ENCODE peak calls at places on chromosomes 5 and 9, in five cellular contexts. H is suprapubic skin; J is cardiac muscle cell; Q is CD8-positive, alpha-beta T cell; W is mesothelial cell of epicardium. L is an unnamed sample.

GRCh38 chr5:90650767-90651166 is 92.2 kb downstream of the ADGRV1 start:
- DNase-seq in J (no peak), Q (no peak), H (no peak), W (no peak), L (no peak)

GRCh38 chr5:180601591-180602480 is 10.5 kb upstream of the SCGB3A1 start:
- DNase-seq in J (no peak), W (no peak), H (peak), Q (no peak), L (no peak)

GRCh38 chr5:150066901-150067396 is 19.4 kb downstream of the CSF1R start:
- DNase-seq in W (no peak), Q (no peak), J (no peak), H (no peak), L (no peak)

GRCh38 chr5:160744253-160745112 is 107.5 kb downstream of the ATP10B start:
- DNase-seq in H (no peak), J (no peak), W (no peak), Q (no peak), L (no peak)

GRCh38 chr5:180596668-180597231 is 5.5 kb upstream of the SCGB3A1 start:
- DNase-seq in Q (no peak), W (no peak), J (no peak), H (no peak), L (no peak)

GRCh38 chr5:15702102-15702501 is 202.1 kb downstream of the FBXL7 start:
- DNase-seq in J (no peak), H (no peak), Q (no peak), W (no peak), L (no peak)

GRCh38 chr9:105969672-105970071 is 275.3 kb downstream of the TMEM38B start:
- DNase-seq in Q (no peak), W (no peak), J (no peak), H (no peak), L (no peak)

GRCh38 chr9:80707120-80707519 is 982.2 kb downstream of the TLE1 start:
- DNase-seq in W (no peak), J (no peak), H (no peak), Q (no peak), L (no peak)

GRCh38 chr5:36298546-36298945 is 3.2 kb downstream of the RANBP3L start:
- DNase-seq in H (no peak), J (no peak), W (no peak), Q (no peak), L (no peak)

GRCh38 chr5:115599502-115599901 is 2.8 kb downstream of the TICAM2 start:
- DNase-seq in H (no peak), J (no peak), W (no peak), Q (no peak), L (no peak)

GRCh38 chr9:132927704-132928103 is 16.7 kb downstream of the TSC1 start:
- DNase-seq in H (no peak), W (no peak), J (no peak), Q (no peak), L (no peak)

GRCh38 chr5:38536968-38537367 is 19.5 kb downstream of the LIFR start:
- DNase-seq in Q (no peak), J (no peak), H (no peak), W (no peak), L (no peak)

GRCh38 chr5:96852769-96853168 is 23.5 kb upstream of the ERAP2 start:
- DNase-seq in J (no peak), Q (no peak), H (no peak), W (no peak), L (no peak)

GRCh38 chr5:138724470-138725146 is 28.6 kb upstream of the CTNNA1 start:
- DNase-seq in H (peak), W (no peak), Q (no peak), J (no peak), L (no peak)

GRCh38 chr9:70411141-70411929 is 3.1 kb downstream of the KLF9 start:
- DNase-seq in Q (peak), W (no peak), H (peak), J (peak), L (no peak)

GRCh38 chr9:3401556-3401955 is 124.2 kb downstream of the RFX3 start:
- DNase-seq in J (no peak), H (no peak), W (no peak), Q (no peak), L (no peak)

GRCh38 chr9:133147412-133148271 is 16.1 kb downstream of the GBGT1 start:
- DNase-seq in Q (peak), J (peak), W (no peak), H (peak), L (peak)

GRCh38 chr5:178831049-178831448 is 28.7 kb upstream of the ZNF354B start:
- DNase-seq in W (no peak), J (no peak), H (no peak), Q (no peak), L (no peak)

GRCh38 chr9:97694768-97695167 is 2.4 kb downstream of the XPA start:
- DNase-seq in H (no peak), Q (no peak), J (no peak), W (no peak), L (no peak)

GRCh38 chr9:4639420-4639819 is 22.7 kb upstream of the PLPP6 start:
- DNase-seq in Q (no peak), H (no peak), J (no peak), W (no peak), L (no peak)

GRCh38 chr5:62585751-62586150 is 7.1 kb downstream of the LRRC70 start:
- DNase-seq in H (no peak), Q (no peak), W (no peak), J (no peak), L (no peak)

GRCh38 chr9:79233542-79233941 is 338.2 kb upstream of the TLE4 start:
- DNase-seq in H (no peak), Q (no peak), J (no peak), W (no peak), L (no peak)

GRCh38 chr5:100799166-100799565 is 103.9 kb downstream of the ST8SIA4 start:
- DNase-seq in J (no peak), H (no peak), Q (no peak), W (no peak), L (no peak)

GRCh38 chr5:53425598-53426516 is 54.6 kb upstream of the FST start:
- DNase-seq in J (peak), W (no peak), Q (no peak), H (no peak), L (no peak)

GRCh38 chr5:101306391-101307137 is 403.5 kb upstream of the ST8SIA4 start:
- DNase-seq in J (no peak), Q (no peak), H (no peak), W (no peak), L (no peak)

GRCh38 chr9:27787941-27788340 is 214.7 kb upstream of the C9orf72 start:
- DNase-seq in Q (no peak), J (no peak), W (no peak), H (no peak), L (no peak)

GRCh38 chr5:57677235-57677634 is 194.6 kb upstream of the ACTBL2 start:
- DNase-seq in Q (no peak), H (no peak), W (no peak), J (no peak), L (no peak)

GRCh38 chr9:1639166-1639565 is 376.0 kb upstream of the SMARCA2 start:
- DNase-seq in H (no peak), W (no peak), J (no peak), Q (no peak), L (no peak)

GRCh38 chr9:98327249-98327561 is 71.8 kb upstream of the TBC1D2 start:
- DNase-seq in J (no peak), Q (no peak), H (no peak), W (no peak), L (no peak)

GRCh38 chr9:27400334-27400875 is 103.5 kb upstream of the EQTN start:
- DNase-seq in Q (no peak), J (no peak), W (no peak), H (no peak), L (no peak)

GRCh38 chr5:172646716-172647285 is 5.7 kb downstream of the NEURL1B start:
- DNase-seq in J (peak), H (no peak), Q (no peak), W (no peak), L (no peak)

GRCh38 chr5:56522972-56523371 is 289.8 kb upstream of the ANKRD55 start:
- DNase-seq in J (no peak), W (no peak), Q (no peak), H (no peak), L (no peak)

GRCh38 chr9:95756101-95756500 is 119.4 kb upstream of the ERCC6L2 start:
- DNase-seq in H (no peak), W (no peak), Q (no peak), J (no peak), L (no peak)
- TF ChIP-seq CTCF in H (no peak), W (no peak), Q (no peak), J (no peak), L (no peak)

GRCh38 chr5:176677209-176677931 is 30.1 kb downstream of the TSPAN17 start:
- DNase-seq in Q (no peak), W (no peak), H (no peak), J (no peak), L (no peak)

GRCh38 chr5:176676361-176676824 is 29.1 kb downstream of the TSPAN17 start:
- DNase-seq in H (no peak), W (no peak), J (peak), Q (no peak), L (no peak)

GRCh38 chr5:176673651-176674583 is 26.6 kb downstream of the TSPAN17 start:
- DNase-seq in H (no peak), J (no peak), Q (no peak), W (no peak), L (no peak)

GRCh38 chr5:176674799-176675198 is 27.5 kb downstream of the TSPAN17 start:
- DNase-seq in H (no peak), Q (no peak), J (no peak), W (no peak), L (no peak)

GRCh38 chr5:176675676-176676360 is 28.5 kb downstream of the TSPAN17 start:
- DNase-seq in H (no peak), Q (no peak), W (no peak), J (peak), L (no peak)
- TF ChIP-seq CTCF in H (peak), Q (no peak), W (peak), J (peak), L (no peak)

GRCh38 chr5:166341708-166342329 is 1949.6 kb upstream of the WWC1 start:
- DNase-seq in H (no peak), W (no peak), Q (no peak), J (no peak), L (no peak)
- TF ChIP-seq CTCF in H (no peak), W (peak), Q (no peak), J (peak), L (no peak)

GRCh38 chr5:41708604-41708940 is 161.7 kb downstream of the OXCT1 start:
- DNase-seq in W (no peak), J (no peak), Q (no peak), H (no peak), L (no peak)

DNA sequence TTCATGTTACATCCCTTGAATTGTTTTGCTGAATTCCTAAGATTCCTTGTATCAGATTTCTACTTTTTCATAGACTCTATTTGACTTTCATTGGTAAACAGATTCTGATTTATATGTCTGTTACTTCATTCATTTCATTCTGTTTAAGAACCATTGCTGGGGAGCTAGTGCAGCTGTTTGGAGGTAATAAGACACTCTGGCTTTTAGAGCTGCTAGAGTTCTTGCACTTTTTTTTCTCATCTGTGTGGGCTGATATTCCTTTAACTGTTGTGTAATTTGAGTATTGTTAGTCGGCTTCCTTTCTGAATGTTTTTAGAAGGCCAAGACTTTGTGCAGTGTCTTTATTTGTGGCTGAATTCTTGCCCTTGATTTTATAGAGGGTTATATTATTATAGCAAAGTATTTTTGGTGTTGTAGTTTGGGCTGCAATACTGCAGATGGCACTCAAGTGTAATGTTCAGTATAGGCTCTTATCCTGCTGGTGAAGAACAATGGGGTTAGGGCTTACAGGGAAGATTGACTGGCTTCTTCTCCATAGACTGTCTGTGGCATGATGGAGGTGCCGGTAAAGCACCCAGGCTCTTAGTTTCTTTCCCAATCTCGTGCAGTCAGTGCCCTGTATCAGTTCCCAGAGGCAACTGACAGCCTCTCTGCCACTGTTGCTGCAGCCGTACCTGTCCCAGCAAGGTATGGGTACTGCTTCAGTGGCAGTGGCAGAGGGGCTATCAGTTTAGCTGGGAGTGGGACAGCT is 162.2 kb downstream of the OXCT1 start:
- DNase-seq in W (no peak), Q (no peak), H (no peak), J (peak), L (no peak)
- TF ChIP-seq CTCF in W (no peak), Q (no peak), H (no peak), J (peak), L (no peak)

GRCh38 chr9:93276973-93277372 is 93.0 kb downstream of the WNK2 start:
- DNase-seq in J (no peak), W (no peak), Q (no peak), H (no peak), L (no peak)
- TF ChIP-seq CTCF in J (no peak), W (no peak), Q (no peak), H (no peak), L (no peak)

DNA sequence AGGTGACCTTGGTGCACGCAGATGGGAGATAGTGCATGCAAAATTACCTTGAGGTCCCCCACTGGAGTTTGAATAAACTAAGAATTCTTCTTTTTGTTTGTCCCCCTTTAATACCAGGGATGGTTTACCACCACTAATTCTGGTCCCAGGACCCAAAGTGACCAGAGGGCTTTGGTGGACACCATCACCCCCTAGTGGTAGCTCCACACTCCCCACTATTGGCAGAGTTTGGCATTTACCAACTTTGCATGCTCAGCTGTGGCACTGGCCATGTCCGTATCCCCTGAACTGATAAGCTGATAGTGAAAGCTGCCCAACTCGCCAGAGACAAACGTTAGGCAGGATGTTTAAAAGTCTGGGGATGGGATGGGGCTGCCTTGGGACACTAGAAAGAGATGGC is 3.3 kb downstream of the ASTN2 start:
- DNase-seq in J (peak), Q (no peak), W (no peak), H (no peak), L (no peak)
- TF ChIP-seq CTCF in J (peak), Q (no peak), W (peak), H (peak), L (no peak)

GRCh38 chr9:126777733-126778132 is 27.1 kb upstream of the ZBTB43 start:
- DNase-seq in W (no peak), J (peak), Q (no peak), H (no peak), L (no peak)
- TF ChIP-seq CTCF in W (no peak), J (no peak), Q (no peak), H (no peak), L (no peak)

GRCh38 chr9:38032266-38032830 is 36.7 kb downstream of the SHB start:
- DNase-seq in W (no peak), Q (no peak), H (no peak), J (no peak), L (no peak)
- TF ChIP-seq CTCF in W (no peak), Q (no peak), H (no peak), J (no peak), L (no peak)

GRCh38 chr5:122076023-122076422 is 2.0 kb downstream of the LOX start:
- DNase-seq in W (no peak), J (no peak), H (no peak), Q (no peak), L (no peak)
- TF ChIP-seq CTCF in W (no peak), J (peak), H (no peak), Q (no peak), L (no peak)

GRCh38 chr5:134371834-134372340 is 518 bp downstream of the UBE2B start:
- DNase-seq in J (peak), Q (peak), H (peak), W (peak), L (peak)

GRCh38 chr5:134370306-134370870 is 981 bp upstream of the UBE2B start:
- DNase-seq in J (no peak), Q (no peak), H (no peak), W (no peak), L (no peak)

GRCh38 chr5:134370871-134371833 is at the start of gene UBE2B:
- DNase-seq in J (peak), Q (peak), H (peak), W (peak), L (peak)

DNA sequence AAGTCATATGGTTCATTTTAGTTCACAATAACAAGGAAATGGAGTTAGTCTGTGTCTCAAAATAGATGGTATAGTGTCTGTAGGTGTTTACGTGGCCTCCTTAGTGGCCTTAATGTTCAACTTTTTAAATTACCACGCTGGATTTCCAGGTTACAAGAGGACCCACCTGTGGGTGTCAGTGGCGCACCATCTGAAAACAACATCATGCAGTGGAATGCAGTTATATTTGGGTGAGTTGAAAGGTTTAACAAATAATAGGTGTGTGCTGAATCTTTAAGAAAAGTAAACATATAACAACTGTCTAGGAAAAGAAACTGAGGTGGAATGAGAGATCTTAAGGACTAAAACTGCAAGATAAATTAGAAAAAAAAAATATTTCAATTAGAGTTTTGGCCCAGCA is 2.9 kb downstream of the UBE2B start:
- DNase-seq in H (no peak), W (no peak), Q (no peak), J (no peak), L (no peak)
- TF ChIP-seq CTCF in H (no peak), W (no peak), Q (no peak), J (no peak), L (no peak)